ENCODE peak calls at places on chromosomes 11 and 22, in five cellular contexts. E, U, Z, A and S are unnamed samples.

GRCh38 chr11:94767701-94768601 is at the start of gene AMOTL1:
- DNase-seq in U (peak; percentile 89), E (peak; percentile 74), A (peak; percentile 85), Z (peak; percentile 90), S (peak; percentile 73)

GRCh38 chr11:2769409-2769778 is 69.6 kb upstream of the KCNQ1OT1 start:
- DNase-seq in Z (peak; percentile 23), E (no peak), U (no peak), A (no peak), S (no peak)

GRCh38 chr11:70367071-70367470 is 31.3 kb upstream of the CTTN start:
- DNase-seq in Z (peak; percentile 41), E (no peak), A (peak; percentile 60), U (no peak), S (no peak)

GRCh38 chr11:95926714-95927113 is 2.8 kb upstream of the MTMR2 start:
- DNase-seq in U (no peak), A (no peak), Z (no peak), E (no peak), S (no peak)

GRCh38 chr11:100220801-100221200 is 466.3 kb upstream of the ARHGAP42 start:
- DNase-seq in U (no peak), E (no peak), Z (no peak), A (no peak), S (no peak)

GRCh38 chr11:11463397-11463796 is 110.3 kb upstream of the CSNK2A3 start:
- DNase-seq in Z (no peak), A (no peak), E (no peak), U (no peak), S (no peak)

GRCh38 chr11:129785383-129786111 is 30.1 kb upstream of the TMEM45B start:
- DNase-seq in E (peak; percentile 8), U (no peak), A (no peak), Z (no peak), S (no peak)

GRCh38 chr11:83051760-83052671 is 19.7 kb downstream of the RAB30 start:
- DNase-seq in A (peak; percentile 94), Z (no peak), E (peak; percentile 38), U (no peak), S (no peak)

GRCh38 chr22:28018461-28018927 is 99.4 kb upstream of the PITPNB start:
- DNase-seq in E (no peak), Z (no peak), U (no peak), A (no peak), S (no peak)

GRCh38 chr22:39715778-39716495 is 145.4 kb downstream of the CACNA1I start:
- DNase-seq in Z (no peak), E (no peak), A (no peak), U (peak; percentile 12), S (no peak)

GRCh38 chr22:16955081-16955480 is 52.9 kb downstream of the GAB4 start:
- DNase-seq in A (no peak), Z (peak; percentile 19), U (no peak), E (no peak), S (no peak)

GRCh38 chr11:1298695-1299492 is 10.5 kb downstream of the TOLLIP start:
- DNase-seq in A (no peak), E (peak; percentile 76), U (no peak), Z (peak; percentile 38), S (no peak)

GRCh38 chr11:65389294-65389980 is 3.0 kb downstream of the FRMD8 start:
- DNase-seq in U (no peak), Z (no peak), E (no peak), A (no peak), S (no peak)

GRCh38 chr11:117000039-117000740 is 98.0 kb downstream of the SIK3 start:
- DNase-seq in A (no peak), Z (no peak), U (no peak), E (no peak), S (no peak)

GRCh38 chr11:133904818-133905515 is 51.8 kb downstream of the IGSF9B start:
- DNase-seq in Z (no peak), A (no peak), E (no peak), U (no peak), S (no peak)

GRCh38 chr11:44250421-44250820 is 59.5 kb downstream of the ALX4 start:
- DNase-seq in U (no peak), Z (no peak), E (no peak), A (no peak), S (no peak)

GRCh38 chr11:117239295-117239694 is 6.8 kb downstream of the RNF214 start:
- DNase-seq in A (peak; percentile 59), Z (no peak), U (no peak), E (peak; percentile 71), S (no peak)

GRCh38 chr11:94776351-94777321 is 8.5 kb downstream of the AMOTL1 start:
- DNase-seq in E (peak; percentile 17), U (no peak), Z (no peak), A (peak; percentile 24), S (no peak)

GRCh38 chr22:36743591-36744412 is 32.1 kb downstream of the IFT27 start:
- DNase-seq in E (no peak), A (no peak), U (peak; percentile 9), Z (no peak), S (no peak)

GRCh38 chr22:50363411-50364194 is 20.5 kb downstream of the PPP6R2 start:
- DNase-seq in Z (no peak), A (no peak), E (no peak), U (no peak), S (no peak)

GRCh38 chr11:94449437-94449836 is 44.2 kb downstream of the MRE11 start:
- DNase-seq in Z (no peak), E (peak; percentile 80), A (peak; percentile 38), U (no peak), S (no peak)

GRCh38 chr11:112583246-112583893 is 322.7 kb upstream of the PLET1 start:
- DNase-seq in A (no peak), U (no peak), Z (no peak), E (no peak), S (no peak)

GRCh38 chr22:36160499-36160942 is at the start of gene APOL3:
- DNase-seq in A (peak; percentile 85), E (no peak), U (no peak), Z (no peak), S (no peak)

GRCh38 chr22:40028098-40028425 is 33.3 kb downstream of the FAM83F start:
- DNase-seq in U (no peak), A (no peak), Z (no peak), E (no peak), S (no peak)

GRCh38 chr11:49995559-49995958 is 13.2 kb upstream of the OR4C12 start:
- DNase-seq in Z (peak; percentile 71), U (peak; percentile 32), E (peak; percentile 71), A (peak; percentile 6), S (peak; percentile 39)
- TF ChIP-seq CTCF in Z (peak; percentile 26), U (peak; percentile 44), E (peak; percentile 31), A (peak; percentile 38), S (peak; percentile 56)

DNA sequence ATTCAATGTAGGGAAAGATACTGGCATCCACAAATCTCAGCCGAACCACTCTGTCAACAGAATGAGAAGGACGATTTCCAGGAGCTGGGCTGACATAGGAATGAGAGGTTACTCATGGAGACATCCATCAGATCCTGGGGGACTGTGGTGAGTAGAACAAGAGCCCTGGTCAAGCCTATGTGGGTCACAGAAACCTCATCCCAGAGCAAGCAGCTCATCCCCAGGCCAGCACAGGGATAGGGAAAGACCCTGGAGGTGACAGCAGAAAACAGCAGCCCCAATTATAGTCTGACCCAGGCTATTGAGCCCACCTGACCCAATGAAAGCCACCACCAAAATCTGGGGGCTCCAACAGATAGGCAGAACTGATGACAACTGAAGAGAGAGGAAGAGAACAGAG is 128.0 kb upstream of the SERPIND1 start:
- DNase-seq in U (no peak), Z (no peak), E (no peak), A (no peak), S (no peak)
- TF ChIP-seq JUN in U (no peak), Z (no peak), E (no peak), A (no peak), S (no peak)

GRCh38 chr11:17633987-17634775 is 85.2 kb upstream of the MYOD1 start:
- DNase-seq in U (no peak), E (no peak), Z (no peak), A (no peak), S (no peak)

GRCh38 chr11:17636721-17637120 is 82.7 kb upstream of the MYOD1 start:
- DNase-seq in Z (no peak), A (no peak), E (no peak), U (no peak), S (no peak)

GRCh38 chr11:17633279-17633986 is 85.9 kb upstream of the MYOD1 start:
- DNase-seq in E (no peak), Z (no peak), A (no peak), U (no peak), S (no peak)

GRCh38 chr11:17634776-17635550 is 84.4 kb upstream of the MYOD1 start:
- DNase-seq in Z (no peak), A (no peak), U (no peak), E (no peak), S (peak; percentile 7)

GRCh38 chr11:17635551-17635938 is 83.8 kb upstream of the MYOD1 start:
- DNase-seq in U (peak; percentile 54), Z (no peak), A (no peak), E (no peak), S (no peak)
- TF ChIP-seq CTCF in U (peak; percentile 54), Z (peak; percentile 47), A (no peak), E (no peak), S (peak; percentile 23)

GRCh38 chr11:59867946-59868345 is 1.7 kb upstream of the TCN1 start:
- DNase-seq in E (no peak), A (no peak), U (no peak), Z (no peak), S (no peak)
- TF ChIP-seq JUN in E (no peak), A (no peak), U (no peak), Z (no peak), S (no peak)

GRCh38 chr22:25165785-25166184 is 33.9 kb upstream of the CRYBB3 start:
- DNase-seq in Z (no peak), U (no peak), A (no peak), E (no peak), S (no peak)
- TF ChIP-seq CTCF in Z (no peak), U (no peak), A (no peak), E (no peak), S (no peak)

GRCh38 chr11:67024410-67024809 is 1.5 kb downstream of the SYT12 start:
- DNase-seq in U (no peak), E (no peak), Z (no peak), A (no peak), S (no peak)

GRCh38 chr11:67023957-67024353 is 1.0 kb downstream of the SYT12 start:
- DNase-seq in A (no peak), Z (no peak), E (no peak), U (no peak), S (no peak)

GRCh38 chr11:67022961-67023956 is at the start of gene SYT12:
- DNase-seq in A (no peak), Z (peak; percentile 72), E (peak; percentile 35), U (peak; percentile 48), S (no peak)

GRCh38 chr11:67020949-67021348 is 2.0 kb upstream of the SYT12 start:
- DNase-seq in A (no peak), Z (no peak), U (no peak), E (no peak), S (no peak)

GRCh38 chr11:67022341-67022933 is 497 bp upstream of the SYT12 start:
- DNase-seq in Z (no peak), A (no peak), U (no peak), E (peak; percentile 45), S (no peak)
- TF ChIP-seq JUN in Z (no peak), A (no peak), U (no peak), E (no peak), S (no peak)

GRCh38 chr11:62602141-62603071 is 741 bp upstream of the MTA2 start:
- DNase-seq in U (peak; percentile 77), Z (peak; percentile 77), A (no peak), E (peak; percentile 37), S (peak; percentile 84)
- TF ChIP-seq CTCF in U (no peak), Z (no peak), A (no peak), E (no peak), S (no peak)

GRCh38 chr11:26331911-26332571 is at the start of gene ANO3:
- DNase-seq in Z (peak; percentile 97), A (peak; percentile 65), E (peak; percentile 74), U (peak; percentile 95), S (peak; percentile 56)
- TF ChIP-seq JUN in Z (no peak), A (no peak), E (no peak), U (no peak), S (no peak)